ENCODE peak calls at places on chromosomes 3 and 15, in nine cellular contexts. J, T, L, C, E, W, M, A and Q are unnamed samples.

GRCh38 chr15:77617507-77618285 is 15.0 kb downstream of the LINGO1 start:
- DNase-seq in M (no peak), E (no peak), L (peak; percentile 45), A (no peak), T (no peak), C (no peak), W (no peak), J (no peak), Q (no peak)

GRCh38 chr3:72907851-72908620 is 20.2 kb downstream of the GXYLT2 start:
- DNase-seq in J (no peak), C (no peak), T (peak; percentile 96), L (peak; percentile 9), A (peak; percentile 40), E (peak; percentile 95), W (peak; percentile 44), M (no peak), Q (no peak)

GRCh38 chr3:134898315-134898714 is 103.3 kb downstream of the EPHB1 start:
- DNase-seq in L (no peak), A (no peak), C (no peak), T (no peak), E (no peak), M (no peak), J (no peak), W (no peak), Q (no peak)

GRCh38 chr3:157204431-157204830 is 44.5 kb upstream of the CCNL1 start:
- DNase-seq in A (no peak), E (peak; percentile 24), C (no peak), L (no peak), W (peak; percentile 55), M (no peak), T (peak; percentile 90), J (no peak), Q (no peak)

GRCh38 chr3:128307029-128307633 is 153.8 kb downstream of the EEFSEC start:
- DNase-seq in M (no peak), C (no peak), W (peak; percentile 30), A (no peak), T (peak; percentile 10), J (no peak), E (no peak), L (peak; percentile 60), Q (no peak)

GRCh38 chr3:159892801-159893200 is 95.8 kb upstream of the IL12A start:
- DNase-seq in J (no peak), C (no peak), M (no peak), A (no peak), T (no peak), W (no peak), L (no peak), E (no peak), Q (no peak)

GRCh38 chr3:42696356-42697301 is 6.0 kb downstream of the HHATL start:
- DNase-seq in C (no peak), T (no peak), E (no peak), A (no peak), M (no peak), W (no peak), J (no peak), L (no peak), Q (no peak)

GRCh38 chr3:183762304-183762703 is 63.1 kb downstream of the MAP6D1 start:
- DNase-seq in T (no peak), J (no peak), L (no peak), A (no peak), M (no peak), C (no peak), E (no peak), W (no peak), Q (no peak)

GRCh38 chr3:126850370-126851085 is 132.4 kb upstream of the PLXNA1 start:
- DNase-seq in W (peak; percentile 75), M (no peak), E (peak; percentile 84), J (peak; percentile 93), T (peak; percentile 85), A (peak; percentile 39), C (no peak), L (peak; percentile 85), Q (no peak)

GRCh38 chr3:12897537-12898289 is 56.3 kb upstream of the RPL32 start:
- DNase-seq in C (no peak), L (no peak), E (no peak), J (no peak), M (no peak), A (no peak), T (no peak), W (no peak), Q (no peak)

GRCh38 chr3:186209810-186210752 is 101.2 kb upstream of the ETV5 start:
- DNase-seq in T (peak; percentile 68), E (peak; percentile 82), M (no peak), A (peak; percentile 66), C (peak; percentile 51), W (peak; percentile 90), L (peak; percentile 84), J (peak; percentile 68), Q (no peak)

GRCh38 chr3:110774496-110775265 is 296.9 kb upstream of the NECTIN3 start:
- DNase-seq in E (peak; percentile 75), M (no peak), C (no peak), A (no peak), L (no peak), W (peak; percentile 12), J (no peak), T (peak; percentile 64), Q (no peak)

DNA sequence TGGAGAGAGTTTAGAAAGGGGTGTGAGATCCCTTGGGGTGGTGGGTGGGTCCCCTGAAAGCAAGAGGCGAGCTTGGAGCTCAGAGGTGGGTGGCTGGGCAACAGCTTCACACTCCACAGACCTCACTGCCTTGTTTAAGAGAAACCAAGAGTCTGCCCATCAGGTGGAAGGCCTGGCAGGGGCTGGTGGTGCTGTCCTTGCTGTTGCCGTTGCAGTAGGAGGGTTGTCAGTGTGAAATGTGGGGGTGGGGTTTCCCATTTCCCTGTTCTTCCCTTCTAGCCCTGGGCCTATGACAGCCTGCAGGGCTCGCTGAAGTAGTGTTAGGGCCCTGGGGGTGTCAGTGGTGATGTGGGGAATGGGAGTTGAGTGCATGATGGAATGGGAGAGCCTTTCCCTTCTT is 4.1 kb downstream of the PLEKHO2 start:
- DNase-seq in W (no peak), E (no peak), J (no peak), L (no peak), T (no peak), C (no peak), M (no peak), A (no peak), Q (no peak)
- H3K4me3 ChIP-seq in W (peak overlapping the region; percentile 99), E (peak overlapping the region; percentile 23), J (no peak overlapping the region), L (no peak overlapping the region), T (peak overlapping the region; percentile 98), C (no peak overlapping the region), M (no peak overlapping the region), A (peak overlapping the region; percentile 99), Q (peak overlapping the region; percentile 96)

DNA sequence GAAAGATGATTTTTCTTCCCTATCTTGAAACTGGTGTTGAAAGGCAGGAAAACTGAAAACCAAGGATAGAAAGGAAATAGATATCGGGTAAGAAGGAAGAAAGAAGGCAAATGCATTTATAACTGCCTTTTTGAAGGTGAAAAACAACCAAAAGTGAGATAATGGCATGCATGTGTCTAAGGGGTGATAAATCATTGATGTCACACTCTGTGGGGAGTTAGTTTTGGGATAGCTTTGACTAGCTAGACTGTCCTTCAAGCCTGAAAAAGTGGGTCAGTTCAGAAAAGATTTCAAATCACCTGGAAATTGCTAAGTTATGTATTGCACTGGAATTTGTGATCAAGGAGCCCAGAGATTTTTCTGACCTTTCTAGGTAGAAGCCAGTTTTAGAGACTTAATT is 142.2 kb upstream of the UMPS start:
- DNase-seq in L (no peak), T (no peak), W (no peak), A (no peak), M (no peak), C (no peak), J (no peak), E (no peak), Q (no peak)
- H3K27me3 ChIP-seq in L (no peaks in the 10 kb centered on the region), T (peaks cover 18% of the 10 kb centered on the region), W (peaks cover 55% of the 10 kb centered on the region), A (no peaks in the 10 kb centered on the region), M (no peaks in the 10 kb centered on the region), C (no peaks in the 10 kb centered on the region), J (peaks cover 38% of the 10 kb centered on the region), E (peaks cover 29% of the 10 kb centered on the region), Q (no peaks in the 10 kb centered on the region)

GRCh38 chr3:24344784-24345439 is 149.7 kb downstream of the THRB start:
- DNase-seq in J (no peak), C (no peak), W (peak; percentile 53), T (no peak), M (no peak), A (no peak), E (peak; percentile 67), L (no peak), Q (no peak)

GRCh38 chr3:24351779-24352469 is 142.7 kb downstream of the THRB start:
- DNase-seq in A (no peak), T (peak; percentile 15), E (peak; percentile 70), W (no peak), J (no peak), M (no peak), C (no peak), L (no peak), Q (no peak)

GRCh38 chr3:24348348-24348747 is 146.3 kb downstream of the THRB start:
- DNase-seq in W (no peak), A (no peak), T (no peak), E (no peak), J (no peak), L (no peak), C (no peak), M (no peak), Q (no peak)

GRCh38 chr3:24352893-24353553 is 141.6 kb downstream of the THRB start:
- DNase-seq in A (no peak), M (no peak), E (no peak), C (no peak), J (no peak), W (no peak), T (no peak), L (peak; percentile 51), Q (no peak)

DNA sequence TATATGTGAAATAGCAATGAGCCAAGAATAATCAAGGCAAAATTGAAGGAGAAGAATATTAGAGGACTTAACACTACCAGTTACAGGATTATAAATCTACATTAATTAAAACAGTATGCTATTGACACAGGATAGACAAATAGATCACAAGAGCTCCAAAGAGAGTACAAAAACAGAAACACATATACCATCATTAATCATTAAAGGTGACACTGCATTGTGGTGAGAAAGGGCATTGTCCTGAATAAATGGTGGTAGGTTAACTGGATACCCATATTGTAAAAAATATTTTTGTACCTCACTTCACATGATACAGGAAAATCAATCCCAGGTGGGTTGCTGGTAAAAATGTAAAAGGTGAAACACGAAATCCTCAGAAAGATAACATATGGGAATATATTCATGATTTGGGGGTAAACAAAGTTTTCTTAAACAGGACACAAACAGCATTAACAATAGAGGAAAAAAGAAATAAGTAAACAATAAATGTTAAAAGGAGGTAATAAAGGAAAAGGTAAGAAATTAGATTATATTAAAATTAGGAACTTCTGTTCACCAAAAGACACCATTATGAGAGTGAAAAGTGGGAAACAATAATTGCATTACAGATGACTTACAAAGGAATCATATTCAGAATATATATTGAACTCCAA is 145.2 kb downstream of the THRB start:
- DNase-seq in E (no peak), W (no peak), J (no peak), C (no peak), T (no peak), A (no peak), L (no peak), M (no peak), Q (no peak)
- H3K4me3 ChIP-seq in E (no peak overlapping the region), W (no peak overlapping the region), J (no peak overlapping the region), C (no peak overlapping the region), T (no peak overlapping the region), A (no peak overlapping the region), L (no peak overlapping the region), M (no peak overlapping the region), Q (no peak overlapping the region)

DNA sequence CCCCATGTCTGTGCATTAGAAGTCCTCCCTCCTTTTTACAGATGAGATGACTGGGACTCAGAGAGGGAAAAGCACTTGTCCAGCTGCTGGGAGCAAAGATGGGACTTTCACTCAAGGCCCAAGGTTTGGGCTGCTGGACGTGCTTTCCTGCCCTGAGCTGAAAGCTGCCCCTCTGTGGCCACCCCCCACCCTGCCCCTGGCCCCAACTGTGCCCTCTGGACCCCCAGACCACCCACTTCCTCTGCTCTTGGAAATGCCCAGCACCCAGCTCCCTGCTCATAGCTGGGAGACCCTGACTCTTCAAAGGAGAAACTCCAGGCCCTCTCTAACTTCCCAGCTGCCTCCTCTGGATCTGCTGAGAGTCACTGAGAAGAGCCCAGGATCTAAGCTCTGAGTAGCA is 20.7 kb downstream of the GRIP2 start:
- DNase-seq in J (no peak), T (no peak), L (no peak), M (no peak), E (no peak), C (no peak), A (no peak), W (no peak), Q (no peak)
- H3K27me3 ChIP-seq in J (no peaks in the 10 kb centered on the region), T (no peaks in the 10 kb centered on the region), L (peaks cover 4% of the 10 kb centered on the region), M (no peaks in the 10 kb centered on the region), E (no peaks in the 10 kb centered on the region), C (no peaks in the 10 kb centered on the region), A (no peaks in the 10 kb centered on the region), W (peaks cover 40% of the 10 kb centered on the region), Q (no peaks in the 10 kb centered on the region)